ENCODE peak calls at places on chromosomes 4 and X, in four cellular contexts. T is GM04504, U is HFF-Myc, D is astrocyte of the spinal cord. W is an unnamed sample.

GRCh38 chr4:125316391-125316780 is 1.6 kb downstream of the FAT4 start:
- DNase-seq in T (peak), U (no peak), D (no peak), W (no peak)

GRCh38 chr4:40699648-40700047 is 50.1 kb upstream of the NSUN7 start:
- DNase-seq in T (peak), U (no peak), D (peak), W (peak)

GRCh38 chr4:169993531-169993930 is 32.7 kb downstream of the MFAP3L start:
- DNase-seq in T (no peak), U (no peak), D (no peak), W (no peak)

GRCh38 chr4:138222041-138222440 is 20.1 kb downstream of the SLC7A11 start:
- DNase-seq in T (peak), U (peak), D (peak), W (no peak)

GRCh38 chr4:123390846-123391456 is 5.6 kb upstream of the SPRY1 start:
- DNase-seq in T (no peak), U (no peak), D (peak), W (peak)

GRCh38 chrX:75156537-75156945 is 458 bp upstream of the ABCB7 start:
- DNase-seq in T (peak), U (no peak), D (no peak), W (peak)

GRCh38 chr4:25767877-25768475 is 94.8 kb downstream of the SEL1L3 start:
- DNase-seq in T (peak), U (peak), D (peak), W (peak)

GRCh38 chr4:865121-865465 is 39.2 kb upstream of the CPLX1 start:
- DNase-seq in T (no peak), U (no peak), D (no peak), W (no peak)

GRCh38 chr4:187929024-187929423 is 66.5 kb upstream of the ZFP42 start:
- DNase-seq in T (no peak), U (no peak), D (no peak), W (no peak)

GRCh38 chrX:129825746-129826505 is 17.8 kb downstream of the ZDHHC9 start:
- DNase-seq in T (no peak), U (no peak), D (no peak), W (no peak)

GRCh38 chr4:151933122-151933827 is 172.5 kb upstream of the GATB start:
- DNase-seq in T (no peak), U (no peak), D (no peak), W (no peak)

GRCh38 chr4:151573945-151574344 is 165.0 kb downstream of the FHIP1A start:
- DNase-seq in T (no peak), U (peak), D (no peak), W (no peak)

GRCh38 chr4:150960079-150960478 is 55.0 kb downstream of the LRBA start:
- DNase-seq in T (no peak), U (no peak), D (no peak), W (peak)

GRCh38 chr4:129246850-129247542 is 151.0 kb downstream of the C4orf33 start:
- DNase-seq in T (no peak), U (no peak), D (no peak), W (no peak)

GRCh38 chr4:825063-825968 is 613 bp downstream of the CPLX1 start:
- DNase-seq in T (no peak), U (no peak), D (no peak), W (no peak)

GRCh38 chr4:184439856-184440592 is 34.3 kb downstream of the IRF2 start:
- DNase-seq in T (no peak), U (no peak), D (peak), W (no peak)

GRCh38 chrX:68589372-68589753 is 58.1 kb upstream of the STARD8 start:
- DNase-seq in T (no peak), U (no peak), D (no peak), W (no peak)

W was measured in MV-4-11.